ENCODE peak calls at places on chromosomes 6 and 20, in six cellular contexts. W is H1, M is HCT116, N is K562, Q is SK-N-SH, I is HepG2. Z is an unnamed sample.

GRCh38 chr6:110491644-110492317 is 15.4 kb upstream of the SLC22A16 start:
- DNase-seq in W (no peak), M (no peak), N (peak), Q (no peak), I (no peak), Z (no peak)

GRCh38 chr6:135162678-135163439 is 18.2 kb upstream of the MYB start:
- DNase-seq in W (peak), M (peak), N (peak), Q (peak), I (peak), Z (no peak)

GRCh38 chr6:93423542-93423941 is 4.2 kb upstream of the EPHA7 start:
- DNase-seq in W (peak), M (peak), N (peak), Q (peak), I (peak), Z (no peak)

GRCh38 chr6:115191989-115192388 is 849.2 kb upstream of the HS3ST5 start:
- DNase-seq in W (no peak), M (no peak), N (no peak), Q (no peak), I (no peak), Z (no peak)

GRCh38 chr6:16769131-16769985 is 8.1 kb upstream of the ATXN1 start:
- DNase-seq in W (no peak), M (peak), N (peak), Q (no peak), I (peak), Z (no peak)

GRCh38 chr6:12068899-12069557 is 56.9 kb downstream of the HIVEP1 start:
- DNase-seq in W (no peak), M (no peak), N (no peak), Q (no peak), I (no peak), Z (peak)

GRCh38 chr20:37681384-37681977 is 12.3 kb upstream of the CTNNBL1 start:
- DNase-seq in W (no peak), M (no peak), N (no peak), Q (peak), I (no peak), Z (no peak)

GRCh38 chr6:35047265-35048011 is 93.7 kb downstream of the TCP11 start:
- DNase-seq in W (no peak), M (no peak), N (no peak), Q (peak), I (no peak), Z (no peak)

GRCh38 chr20:9838378-9839295 is at the start of gene PAK5:
- DNase-seq in W (peak), M (peak), N (peak), Q (peak), I (peak), Z (peak)

GRCh38 chr6:84052204-84052882 is 18.8 kb downstream of the MRAP2 start:
- DNase-seq in W (peak), M (no peak), N (peak), Q (peak), I (peak), Z (peak)
- TF ChIP-seq JUND in W (no peak), M (no peak), N (peak), Q (no peak), I (no peak), Z (no peak)

GRCh38 chr6:45483021-45483420 is 105.3 kb upstream of the SUPT3H start:
- DNase-seq in W (no peak), M (no peak), N (no peak), Q (no peak), I (no peak), Z (no peak)

GRCh38 chr6:45478235-45478634 is 100.5 kb upstream of the SUPT3H start:
- DNase-seq in W (no peak), M (no peak), N (no peak), Q (no peak), I (no peak), Z (peak)

GRCh38 chr6:45483501-45483900 is 105.8 kb upstream of the SUPT3H start:
- DNase-seq in W (no peak), M (no peak), N (no peak), Q (no peak), I (no peak), Z (no peak)

GRCh38 chr6:45479834-45480696 is 102.3 kb upstream of the SUPT3H start:
- DNase-seq in W (no peak), M (no peak), N (no peak), Q (no peak), I (no peak), Z (no peak)

GRCh38 chr6:45480697-45481415 is 103.1 kb upstream of the SUPT3H start:
- DNase-seq in W (no peak), M (no peak), N (no peak), Q (no peak), I (no peak), Z (no peak)
- TF ChIP-seq JUND in W (no peak), M (no peak), N (no peak), Q (no peak), I (no peak), Z (no peak)

GRCh38 chr6:15351631-15352030 is 105.8 kb downstream of the JARID2 start:
- DNase-seq in W (no peak), M (no peak), N (no peak), Q (no peak), I (no peak), Z (no peak)
- TF ChIP-seq JUND in W (no peak), M (no peak), N (no peak), Q (peak), I (no peak), Z (no peak)

DNA sequence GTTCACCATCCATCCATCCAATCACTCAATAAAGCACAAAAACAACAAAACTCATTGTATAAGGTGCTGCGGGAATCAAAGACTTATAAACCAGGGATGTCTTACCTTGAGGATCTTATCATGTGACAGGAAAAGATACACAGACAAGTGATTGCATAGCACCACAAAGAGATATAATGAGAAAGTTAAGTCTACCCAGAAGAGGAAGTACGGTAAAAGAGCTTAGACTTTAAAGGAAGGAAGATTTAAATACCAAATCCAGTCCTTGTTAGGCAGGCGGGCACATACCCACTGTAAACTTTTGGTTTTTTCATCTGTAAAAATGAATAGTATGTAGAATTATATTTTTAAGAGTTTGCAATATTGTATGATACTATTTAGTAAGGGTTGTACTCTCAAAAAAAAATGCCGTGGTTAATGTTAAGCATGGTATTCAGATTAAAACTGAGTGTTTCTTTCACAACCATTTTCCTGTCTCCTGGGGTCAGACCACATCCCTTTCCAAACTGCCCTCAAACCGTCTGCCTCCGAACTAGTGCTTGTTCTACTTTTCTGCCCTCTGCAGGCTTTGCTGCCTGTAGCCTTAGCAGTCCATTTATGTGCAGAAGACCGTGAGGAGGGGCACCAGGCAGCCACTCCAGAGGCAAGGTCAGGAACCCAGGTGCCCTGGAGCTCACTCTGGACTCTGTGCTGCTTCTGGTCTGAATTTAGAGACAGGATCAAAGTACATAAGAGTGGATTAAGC is 179.5 kb upstream of the SYNDIG1 start:
- DNase-seq in W (no peak), M (no peak), N (no peak), Q (no peak), I (no peak), Z (no peak)
- TF ChIP-seq JUND in W (no peak), M (no peak), N (no peak), Q (no peak), I (no peak), Z (no peak)

GRCh38 chr6:125952764-125953501 is 3.6 kb upstream of the HINT3 start:
- DNase-seq in W (peak), M (no peak), N (no peak), Q (peak), I (peak), Z (no peak)
- TF ChIP-seq JUND in W (no peak), M (no peak), N (no peak), Q (no peak), I (no peak), Z (no peak)

Z was measured in T47D.